ENCODE peak calls at places on chromosome 14, in four cellular contexts. Q is IMR-90, C is H1, R is mesendoderm. E is an unnamed sample.

GRCh38 chr14:71438684-71439083 is 493.5 kb upstream of the RGS6 start:
- DNase-seq in Q (peak; percentile 44), C (no peak), R (no peak), E (no peak)

GRCh38 chr14:86420131-86420530 is 890.2 kb downstream of the FLRT2 start:
- DNase-seq in Q (no peak), C (no peak), R (no peak), E (no peak)

GRCh38 chr14:73829526-73830431 is 21.9 kb upstream of the PTGR2 start:
- DNase-seq in Q (peak; percentile 76), C (no peak), R (no peak), E (no peak)

GRCh38 chr14:23729720-23730387 is 93.7 kb downstream of the DHRS2 start:
- DNase-seq in Q (no peak), C (no peak), R (peak; percentile 32), E (no peak)

GRCh38 chr14:22558221-22558913 is 30.7 kb downstream of the DAD1 start:
- DNase-seq in Q (no peak), C (no peak), R (peak; percentile 64), E (peak; percentile 74)

GRCh38 chr14:97995571-97995970 is 1198.4 kb downstream of the VRK1 start:
- DNase-seq in Q (no peak), C (no peak), R (no peak), E (no peak)

GRCh38 chr14:80434574-80435321 is 223.4 kb upstream of the DIO2 start:
- DNase-seq in Q (peak; percentile 45), C (no peak), R (peak; percentile 77), E (peak; percentile 54)

GRCh38 chr14:26528415-26529182 is 69.2 kb downstream of the NOVA1 start:
- DNase-seq in Q (peak; percentile 15), C (no peak), R (no peak), E (no peak)

GRCh38 chr14:98954347-98955000 is 317.5 kb downstream of the BCL11B start:
- DNase-seq in Q (no peak), C (no peak), R (no peak), E (peak; percentile 8)

GRCh38 chr14:91403069-91403600 is 14.5 kb downstream of the CCDC88C start:
- DNase-seq in Q (no peak), C (no peak), R (no peak), E (peak; percentile 23)
- H3K27ac ChIP-seq in Q (no peak overlapping the region), C (no peak overlapping the region), R (no peak overlapping the region), E (no peak overlapping the region)

DNA sequence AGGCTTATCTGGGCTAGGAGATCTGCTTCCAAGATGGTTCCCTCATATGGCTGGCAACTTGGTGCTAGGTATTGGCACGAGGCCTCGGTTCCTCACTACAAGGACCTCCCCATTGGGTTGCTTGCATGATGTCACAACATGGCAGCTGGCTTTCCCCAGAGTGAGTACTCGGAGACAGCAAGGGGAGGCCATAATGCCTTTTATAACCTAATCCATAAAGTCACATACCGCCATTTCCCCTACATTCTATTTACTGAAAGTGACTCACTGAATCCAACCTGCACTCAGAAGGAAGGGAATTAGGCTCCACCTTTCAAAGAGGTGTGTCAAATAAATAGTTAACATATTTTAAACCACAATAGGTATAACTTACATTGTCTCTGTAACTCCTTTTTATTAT is 130.9 kb downstream of the SAMD4A start:
- DNase-seq in Q (no peak), C (no peak), R (peak; percentile 19), E (no peak)
- H4K5ac ChIP-seq in Q (no peak overlapping the region), C (no peak overlapping the region), R (no peak overlapping the region), E (no peak overlapping the region)

GRCh38 chr14:104098272-104099095 is 13.0 kb downstream of the ASPG start:
- DNase-seq in Q (no peak), C (no peak), R (no peak), E (no peak)

GRCh38 chr14:104100171-104101085 is 14.9 kb downstream of the ASPG start:
- DNase-seq in Q (no peak), C (no peak), R (no peak), E (no peak)

GRCh38 chr14:104096751-104097700 is 11.5 kb downstream of the ASPG start:
- DNase-seq in Q (no peak), C (no peak), R (no peak), E (peak; percentile 59)

GRCh38 chr14:104101086-104101621 is 15.7 kb downstream of the ASPG start:
- DNase-seq in Q (no peak), C (no peak), R (no peak), E (no peak)

GRCh38 chr14:104099096-104100041 is 13.9 kb downstream of the ASPG start:
- DNase-seq in Q (no peak), C (no peak), R (no peak), E (no peak)
- H3K27ac ChIP-seq in Q (no peak overlapping the region), C (no peak overlapping the region), R (no peak overlapping the region), E (no peak overlapping the region)

GRCh38 chr14:53003776-53004175 is 52.9 kb upstream of the FERMT2 start:
- DNase-seq in Q (no peak), C (no peak), R (no peak), E (no peak)
- H4K5ac ChIP-seq in Q (no peak overlapping the region), C (no peak overlapping the region), R (no peak overlapping the region), E (no peak overlapping the region)

DNA sequence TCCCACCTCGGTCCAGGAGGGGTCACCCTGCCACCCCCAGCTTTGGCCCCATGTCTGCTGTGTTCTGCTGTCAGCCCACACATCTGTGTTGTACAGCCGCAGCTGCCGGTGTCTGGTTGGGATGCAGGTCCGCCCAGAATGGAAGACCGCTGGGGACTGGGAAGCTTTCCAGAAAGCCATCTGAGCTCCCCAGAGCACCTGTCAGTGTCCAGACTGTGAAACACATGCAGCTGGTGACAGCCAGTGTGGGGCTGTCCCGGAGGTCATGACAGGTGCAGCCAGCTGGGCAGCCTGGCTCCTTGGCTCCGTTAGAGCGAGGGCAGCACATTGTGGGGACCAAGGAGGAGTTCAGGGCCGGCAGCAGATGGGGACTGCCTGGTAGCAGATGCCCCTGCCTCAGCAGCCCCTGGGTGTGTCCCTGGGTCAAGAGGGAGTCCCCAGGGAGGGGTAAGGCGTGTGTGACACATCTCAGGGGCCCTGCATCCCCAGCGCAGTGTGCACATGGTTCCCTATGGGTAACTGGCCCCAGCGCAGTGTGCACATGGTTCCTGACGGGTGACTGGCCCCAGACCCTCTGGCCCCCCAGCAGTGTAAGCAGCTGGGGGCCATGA is 16.4 kb downstream of the CEP170B start:
- DNase-seq in Q (no peak), C (no peak), R (no peak), E (no peak)
- H3K27ac ChIP-seq in Q (no peak overlapping the region), C (no peak overlapping the region), R (no peak overlapping the region), E (no peak overlapping the region)

DNA sequence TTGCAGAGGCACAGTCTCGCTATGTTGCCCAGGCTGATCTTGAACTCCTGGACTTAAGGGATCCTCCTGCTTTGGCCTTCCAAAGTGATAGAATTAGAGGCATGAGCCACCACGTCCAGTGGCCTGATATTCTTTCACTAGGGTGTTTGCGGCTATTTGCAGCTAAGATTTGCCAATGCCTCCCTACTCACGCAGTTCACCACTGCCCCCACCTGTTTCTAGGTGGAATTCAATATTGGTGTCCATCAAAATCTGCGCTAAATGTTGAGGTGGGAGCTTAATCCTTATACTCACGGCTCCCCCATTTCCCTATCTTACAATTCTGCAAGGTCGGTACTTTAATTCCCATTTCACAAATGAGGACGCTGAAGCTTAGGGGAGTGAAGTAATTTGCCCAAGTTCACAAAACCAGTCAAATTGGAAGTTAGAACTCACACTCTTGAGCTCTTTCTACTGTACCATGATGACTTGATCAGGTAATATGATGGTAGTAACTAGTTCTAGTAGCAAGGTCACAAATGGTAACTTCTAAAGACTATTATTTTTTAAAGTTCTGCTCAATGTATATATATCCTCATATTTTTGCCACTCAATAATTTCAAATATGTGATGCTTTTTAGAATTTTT is 22.1 kb upstream of the LRRC9 start:
- DNase-seq in Q (no peak), C (peak; percentile 10), R (peak; percentile 55), E (peak; percentile 47)
- H4K5ac ChIP-seq in Q (no peak overlapping the region), C (no peak overlapping the region), R (no peak overlapping the region), E (no peak overlapping the region)

GRCh38 chr14:100441271-100441947 is 118.3 kb downstream of the SLC25A47 start:
- DNase-seq in Q (no peak), C (no peak), R (no peak), E (no peak)

GRCh38 chr14:100443643-100444042 is 120.5 kb downstream of the SLC25A47 start:
- DNase-seq in Q (peak; percentile 41), C (no peak), R (no peak), E (no peak)

GRCh38 chr14:100440758-100441203 is 117.6 kb downstream of the SLC25A47 start:
- DNase-seq in Q (peak; percentile 23), C (no peak), R (no peak), E (no peak)

GRCh38 chr14:100442036-100442435 is 118.9 kb downstream of the SLC25A47 start:
- DNase-seq in Q (no peak), C (no peak), R (no peak), E (no peak)

GRCh38 chr14:100442473-100443260 is 119.5 kb downstream of the SLC25A47 start:
- DNase-seq in Q (no peak), C (no peak), R (no peak), E (no peak)
- H3K27ac ChIP-seq in Q (no peak overlapping the region), C (no peak overlapping the region), R (no peak overlapping the region), E (no peak overlapping the region)

GRCh38 chr14:56061051-56061450 is 57.2 kb upstream of the PELI2 start:
- DNase-seq in Q (no peak), C (no peak), R (no peak), E (no peak)

GRCh38 chr14:56056031-56056430 is 62.2 kb upstream of the PELI2 start:
- DNase-seq in Q (no peak), C (no peak), R (no peak), E (no peak)

GRCh38 chr14:56057071-56057865 is 60.9 kb upstream of the PELI2 start:
- DNase-seq in Q (no peak), C (no peak), R (peak; percentile 67), E (no peak)

GRCh38 chr14:56059054-56059453 is 59.2 kb upstream of the PELI2 start:
- DNase-seq in Q (peak; percentile 16), C (no peak), R (peak; percentile 53), E (no peak)

GRCh38 chr14:56055521-56055920 is 62.7 kb upstream of the PELI2 start:
- DNase-seq in Q (no peak), C (no peak), R (no peak), E (no peak)
- H4K5ac ChIP-seq in Q (no peak overlapping the region), C (no peak overlapping the region), R (no peak overlapping the region), E (no peak overlapping the region)

E was measured in H9.